ENCODE peak calls at places on chromosome 22, in five cellular contexts. E is effector CD4-positive, alpha-beta T cell; J is NCI-H345; C is stimulated activated CD4-positive, alpha-beta T cell treated with anti-CD3 and anti-CD28 coated beads, Interleukin-2, amount 100 ng/mL, for 48 hours; X is iPS-NIHi11. Z is an unnamed sample.

GRCh38 chr22:37563153-37564081 is 3.1 kb downstream of the CDC42EP1 start:
- DNase-seq in E (no peak), J (no peak), C (no peak), X (no peak), Z (no peak)

GRCh38 chr22:47175761-47176359 is 413.4 kb downstream of the TBC1D22A start:
- DNase-seq in E (no peak), J (no peak), C (no peak), X (no peak), Z (no peak)

GRCh38 chr22:39593061-39593930 is 22.7 kb downstream of the CACNA1I start:
- DNase-seq in E (no peak), J (no peak), C (no peak), X (no peak), Z (peak)

GRCh38 chr22:39545310-39546063 is 12.9 kb upstream of the RPS19BP1 start:
- DNase-seq in E (peak), J (no peak), C (no peak), X (peak), Z (no peak)

GRCh38 chr22:50581950-50582561 is 593 bp downstream of the CHKB start:
- DNase-seq in E (no peak), J (no peak), C (peak), X (peak), Z (no peak)

GRCh38 chr22:48065852-48066251 is 1303.4 kb downstream of the TBC1D22A start:
- DNase-seq in E (no peak), J (peak), C (no peak), X (no peak), Z (no peak)

GRCh38 chr22:42397332-42398246 is 34.6 kb downstream of the NFAM1 start:
- DNase-seq in E (no peak), J (no peak), C (no peak), X (no peak), Z (peak)

GRCh38 chr22:50010676-50011446 is 1.7 kb downstream of the IL17REL start:
- DNase-seq in E (peak), J (no peak), C (no peak), X (peak), Z (no peak)

GRCh38 chr22:26619510-26619909 is 1.7 kb upstream of the CRYBB1 start:
- DNase-seq in E (no peak), J (no peak), C (no peak), X (no peak), Z (no peak)

GRCh38 chr22:35357883-35358621 is 22.8 kb upstream of the HMOX1 start:
- DNase-seq in E (no peak), J (no peak), C (no peak), X (no peak), Z (no peak)

GRCh38 chr22:21043856-21044535 is 1.8 kb upstream of the LRRC74B start:
- DNase-seq in E (no peak), J (no peak), C (no peak), X (no peak), Z (no peak)

GRCh38 chr22:27331526-27332281 is 469.9 kb downstream of the MN1 start:
- DNase-seq in E (no peak), J (no peak), C (no peak), X (peak), Z (no peak)

GRCh38 chr22:21045585-21046294 is at the start of gene LRRC74B:
- DNase-seq in E (peak), J (peak), C (peak), X (peak), Z (peak)

GRCh38 chr22:18023509-18024275 is 669 bp downstream of the MICAL3 start:
- DNase-seq in E (no peak), J (peak), C (peak), X (peak), Z (peak)